ENCODE peak calls at places on chromosome 22, in nine cellular contexts. X, G, K, S, E, C, L, A and I are unnamed samples.

GRCh38 chr22:26903030-26903856 is 245.9 kb downstream of the MIAT start:
- DNase-seq in X (peak), G (no peak), K (peak), S (peak), E (no peak), C (no peak), L (no peak), A (no peak), I (no peak)

GRCh38 chr22:26589845-26590524 is at the start of gene TPST2:
- DNase-seq in X (peak), G (peak), K (peak), S (peak), E (peak), C (peak), L (peak), A (peak), I (peak)

GRCh38 chr22:49211176-49211575 is 616.5 kb downstream of the BRD1 start:
- DNase-seq in X (no peak), G (no peak), K (peak), S (no peak), E (no peak), C (no peak), L (peak), A (no peak), I (no peak)

GRCh38 chr22:47130883-47131610 is 368.6 kb downstream of the TBC1D22A start:
- DNase-seq in X (no peak), G (no peak), K (no peak), S (no peak), E (no peak), C (no peak), L (no peak), A (no peak), I (no peak)

GRCh38 chr22:32827061-32827602 is 25.6 kb downstream of the TIMP3 start:
- DNase-seq in X (no peak), G (no peak), K (no peak), S (no peak), E (no peak), C (no peak), L (no peak), A (no peak), I (no peak)

GRCh38 chr22:45254388-45254787 is 13.7 kb upstream of the KIAA0930 start:
- DNase-seq in X (no peak), G (no peak), K (no peak), S (no peak), E (no peak), C (no peak), L (no peak), A (no peak), I (no peak)

GRCh38 chr22:29139965-29140782 is 65.5 kb upstream of the EMID1 start:
- DNase-seq in X (no peak), G (peak), K (no peak), S (peak), E (peak), C (no peak), L (no peak), A (no peak), I (no peak)

GRCh38 chr22:40588726-40589125 is 47.8 kb downstream of the MRTFA start:
- DNase-seq in X (no peak), G (peak), K (no peak), S (no peak), E (peak), C (no peak), L (no peak), A (peak), I (no peak)